ENCODE peak calls at places on chromosome 5, in ten cellular contexts. M is cardiac muscle cell, F is OCI-LY7, V is tibial artery, U is endothelial cell, X is PC-3, L is cardiac fibroblast, B is RWPE2, D is sigmoid colon, N is AG04450. K is an unnamed sample.
A peak's percentile ranks its signal among the peaks of the same experiment; 100 is the strongest.

GRCh38 chr5:138472353-138472752 is 7.1 kb downstream of the EGR1 start:
- DNase-seq in M (no peak), F (no peak), V (no peak), U (no peak), X (no peak), L (no peak), B (no peak), D (no peak), N (no peak), K (peak; percentile 8)

GRCh38 chr5:135016926-135017325 is 17.1 kb downstream of the PITX1 start:
- DNase-seq in M (no peak), F (no peak), V (no peak), U (no peak), X (no peak), L (no peak), B (peak; percentile 62), D (peak; percentile 54), N (no peak), K (no peak)

GRCh38 chr5:143923634-143924265 is 111.8 kb downstream of the HMHB1 start:
- DNase-seq in M (peak; percentile 41), F (no peak), V (no peak), U (no peak), X (peak; percentile 60), L (peak; percentile 61), B (no peak), D (no peak), N (no peak), K (peak; percentile 34)

GRCh38 chr5:130316971-130317421 is 412.7 kb downstream of the CHSY3 start:
- DNase-seq in M (no peak), F (no peak), V (no peak), U (no peak), X (no peak), L (no peak), B (no peak), D (no peak), N (no peak), K (no peak)

GRCh38 chr5:72248352-72249032 is 71.5 kb downstream of the MRPS27 start:
- DNase-seq in M (peak; percentile 86), F (no peak), V (peak; percentile 82), U (no peak), X (peak; percentile 84), L (peak; percentile 89), B (no peak), D (peak; percentile 75), N (no peak), K (peak; percentile 77)

GRCh38 chr5:159057426-159057825 is 42.3 kb downstream of the EBF1 start:
- DNase-seq in M (no peak), F (no peak), V (no peak), U (no peak), X (no peak), L (no peak), B (no peak), D (no peak), N (no peak), K (no peak)

GRCh38 chr5:38968665-38969064 is 105.5 kb downstream of the RICTOR start:
- DNase-seq in M (no peak), F (no peak), V (no peak), U (no peak), X (peak; percentile 11), L (no peak), B (no peak), D (no peak), N (no peak), K (no peak)

GRCh38 chr5:135491552-135492318 is 39.6 kb upstream of the TIFAB start:
- DNase-seq in M (no peak), F (no peak), V (peak; percentile 50), U (no peak), X (peak; percentile 80), L (no peak), B (peak; percentile 91), D (no peak), N (no peak), K (no peak)

GRCh38 chr5:59091965-59092364 is 509.1 kb downstream of the RAB3C start:
- DNase-seq in M (no peak), F (no peak), V (no peak), U (no peak), X (no peak), L (no peak), B (no peak), D (no peak), N (no peak), K (no peak)

GRCh38 chr5:59086024-59086423 is 503.1 kb downstream of the RAB3C start:
- DNase-seq in M (no peak), F (no peak), V (no peak), U (no peak), X (no peak), L (no peak), B (no peak), D (no peak), N (no peak), K (no peak)

GRCh38 chr5:59090323-59090722 is 507.4 kb downstream of the RAB3C start:
- DNase-seq in M (no peak), F (no peak), V (no peak), U (no peak), X (no peak), L (no peak), B (no peak), D (no peak), N (no peak), K (no peak)

GRCh38 chr5:59089767-59090166 is 506.9 kb downstream of the RAB3C start:
- DNase-seq in M (peak; percentile 64), F (no peak), V (no peak), U (no peak), X (no peak), L (no peak), B (no peak), D (no peak), N (no peak), K (no peak)

DNA sequence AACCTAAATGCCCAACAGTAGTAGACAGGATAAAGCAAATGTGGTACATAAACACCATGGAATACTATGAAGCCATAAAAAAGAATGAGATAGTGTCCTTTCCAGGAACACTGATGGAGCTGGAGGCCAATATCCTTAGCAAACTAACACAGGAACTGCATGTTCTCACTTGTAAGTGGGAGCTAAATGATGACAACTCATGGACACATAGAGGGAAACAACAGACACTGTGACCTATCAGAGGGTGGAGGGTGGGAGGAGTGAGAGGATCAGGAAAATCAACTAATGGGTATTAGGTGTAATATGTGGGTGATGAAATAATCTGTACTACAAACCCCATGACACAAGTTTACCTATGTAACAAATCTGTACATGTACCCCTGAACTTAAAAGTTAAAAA is 505.7 kb downstream of the RAB3C start:
- DNase-seq in M (no peak), F (no peak), V (no peak), U (no peak), X (no peak), L (no peak), B (no peak), D (no peak), N (no peak), K (no peak)
- TF ChIP-seq CTCF in M (no peak), F (no peak), V (no peak), U (no peak), X (no peak), L (no peak), B (no peak), D (no peak), N (no peak), K (no peak)

GRCh38 chr5:176416965-176417364 is 626 bp upstream of the CLTB start:
- DNase-seq in M (no peak), F (no peak), V (peak; percentile 62), U (no peak), X (no peak), L (no peak), B (no peak), D (no peak), N (no peak), K (no peak)

GRCh38 chr5:176415240-176416122 is 858 bp downstream of the CLTB start:
- DNase-seq in M (peak; percentile 56), F (peak; percentile 18), V (peak; percentile 67), U (peak; percentile 14), X (peak; percentile 82), L (peak; percentile 69), B (no peak), D (peak; percentile 81), N (no peak), K (peak; percentile 69)

GRCh38 chr5:176414704-176415103 is 1.6 kb downstream of the CLTB start:
- DNase-seq in M (no peak), F (no peak), V (no peak), U (no peak), X (peak; percentile 19), L (no peak), B (no peak), D (no peak), N (no peak), K (no peak)

GRCh38 chr5:176418251-176418650 is 1.9 kb upstream of the CLTB start:
- DNase-seq in M (no peak), F (no peak), V (peak; percentile 44), U (no peak), X (peak; percentile 87), L (peak; percentile 24), B (no peak), D (no peak), N (no peak), K (no peak)

DNA sequence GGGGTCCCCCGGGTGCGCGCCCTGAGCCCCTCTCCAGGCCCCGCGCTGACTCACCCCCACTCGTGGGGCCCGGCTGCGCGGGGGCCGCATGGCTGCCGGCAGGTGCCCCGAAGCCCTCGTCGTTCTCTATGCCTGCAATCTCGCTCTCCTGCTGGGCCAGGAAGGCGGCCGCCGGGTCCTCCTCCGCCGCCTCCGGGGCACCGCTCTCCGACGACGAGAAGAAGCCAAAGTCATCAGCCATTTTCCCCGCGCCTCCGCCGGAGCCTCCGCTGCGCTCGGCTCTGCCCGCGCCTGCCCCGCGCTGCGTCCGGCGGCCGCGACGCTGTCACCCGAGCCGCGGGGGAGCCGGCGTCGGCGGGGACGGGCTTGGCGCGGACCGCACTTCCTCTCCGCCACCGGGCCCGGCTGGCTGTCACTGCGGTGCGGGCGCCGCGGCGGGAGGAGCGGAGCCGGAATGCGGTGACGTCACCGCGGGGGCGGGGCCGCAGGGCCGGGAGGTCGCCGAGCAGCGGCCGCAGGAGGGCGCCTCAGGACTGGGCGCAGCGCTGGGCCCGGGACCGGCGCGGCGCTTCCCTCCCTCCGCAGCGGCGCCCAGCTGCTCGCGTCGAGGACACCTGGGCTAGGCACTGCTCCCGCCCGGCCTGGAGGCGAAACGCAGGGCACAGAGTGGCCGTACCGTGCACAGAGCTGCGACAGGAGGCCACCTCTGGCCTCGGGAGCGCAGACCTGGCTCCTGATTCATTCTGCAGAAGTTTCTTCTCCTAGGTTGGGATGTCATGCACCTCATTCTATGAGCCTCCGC is at the start of gene CLTB:
- DNase-seq in M (peak; percentile 89), F (peak; percentile 93), V (peak; percentile 94), U (peak; percentile 95), X (peak; percentile 93), L (peak; percentile 80), B (peak; percentile 87), D (peak; percentile 95), N (no peak), K (peak; percentile 68)
- TF ChIP-seq CTCF in M (peak; percentile 35), F (peak; percentile 71), V (peak; percentile 89), U (peak; percentile 59), X (peak; percentile 58), L (peak; percentile 16), B (peak; percentile 100), D (no peak), N (peak; percentile 43), K (peak; percentile 85)

GRCh38 chr5:174464504-174465165 is 259.7 kb upstream of the MSX2 start:
- DNase-seq in M (no peak), F (no peak), V (no peak), U (no peak), X (peak; percentile 9), L (no peak), B (no peak), D (no peak), N (no peak), K (no peak)
- TF ChIP-seq CTCF in M (peak; percentile 29), F (peak; percentile 27), V (no peak), U (peak; percentile 44), X (peak; percentile 49), L (peak; percentile 2), B (peak; percentile 50), D (no peak), N (peak; percentile 49), K (peak; percentile 33)

GRCh38 chr5:139709587-139710369 is 61.6 kb downstream of the CXXC5 start:
- DNase-seq in M (no peak), F (peak; percentile 51), V (no peak), U (peak; percentile 66), X (no peak), L (no peak), B (no peak), D (no peak), N (no peak), K (no peak)

GRCh38 chr5:139711852-139712171 is 63.7 kb downstream of the CXXC5 start:
- DNase-seq in M (no peak), F (no peak), V (peak; percentile 78), U (peak; percentile 39), X (no peak), L (no peak), B (no peak), D (peak; percentile 72), N (no peak), K (no peak)

GRCh38 chr5:139710370-139711066 is 62.4 kb downstream of the CXXC5 start:
- DNase-seq in M (peak; percentile 77), F (peak; percentile 63), V (peak; percentile 88), U (peak; percentile 64), X (no peak), L (peak; percentile 50), B (no peak), D (peak; percentile 72), N (no peak), K (peak; percentile 60)

GRCh38 chr5:139708877-139709586 is 60.9 kb downstream of the CXXC5 start:
- DNase-seq in M (peak; percentile 59), F (no peak), V (peak; percentile 91), U (peak; percentile 44), X (no peak), L (peak; percentile 48), B (no peak), D (peak; percentile 82), N (no peak), K (peak; percentile 75)

GRCh38 chr5:139711067-139711851 is 63.1 kb downstream of the CXXC5 start:
- DNase-seq in M (peak; percentile 52), F (peak; percentile 78), V (peak; percentile 89), U (peak; percentile 57), X (peak; percentile 50), L (no peak), B (no peak), D (no peak), N (no peak), K (no peak)
- TF ChIP-seq CTCF in M (peak; percentile 25), F (peak; percentile 74), V (no peak), U (no peak), X (peak; percentile 19), L (no peak), B (peak; percentile 16), D (no peak), N (peak; percentile 18), K (peak; percentile 52)